ENCODE peak calls at places on chromosomes 16 and 17, in eight cellular contexts. B is upper lobe of left lung; I is left ventricle myocardium inferior; N is iPS DF 6.9; P is CD4-positive, alpha-beta memory T cell; C is psoas muscle; Q is heart left ventricle; K is mucosa of descending colon. X is an unnamed sample. For H3K4me1, the result is how much of the 10 kb centered on the place peaks cover.

GRCh38 chr17:50638851-50639767 is 4.4 kb downstream of the ABCC3 start:
- DNase-seq in B (peak), I (peak), N (no peak), P (no peak), C (peak), Q (peak), K (peak), X (peak)

GRCh38 chr17:15341966-15342365 is 569 bp upstream of the TEKT3 start:
- DNase-seq in B (no peak), I (no peak), N (no peak), P (no peak), C (no peak), Q (no peak), K (no peak), X (no peak)

GRCh38 chr17:60077672-60078519 is 825 bp downstream of the HEATR6 start:
- DNase-seq in B (peak), I (no peak), N (no peak), P (peak), C (no peak), Q (no peak), K (no peak), X (no peak)

GRCh38 chr17:9002610-9003354 is 18.5 kb upstream of the NTN1 start:
- DNase-seq in B (no peak), I (peak), N (no peak), P (no peak), C (no peak), Q (no peak), K (peak), X (peak)

GRCh38 chr16:75309899-75310430 is 58.5 kb upstream of the BCAR1 start:
- DNase-seq in B (no peak), I (no peak), N (no peak), P (no peak), C (no peak), Q (no peak), K (no peak), X (no peak)

GRCh38 chr16:28623172-28623711 is 13.4 kb upstream of the SULT1A1 start:
- DNase-seq in B (peak), I (peak), N (no peak), P (peak), C (peak), Q (peak), K (peak), X (peak)

GRCh38 chr17:19392303-19392702 is 5.3 kb upstream of the MFAP4 start:
- DNase-seq in B (no peak), I (no peak), N (no peak), P (no peak), C (no peak), Q (peak), K (no peak), X (peak)

GRCh38 chr17:61416540-61417363 is 17.1 kb downstream of the TBX2 start:
- DNase-seq in B (peak), I (peak), N (peak), P (no peak), C (peak), Q (peak), K (peak), X (peak)

GRCh38 chr17:83150369-83151055 is 71.1 kb downstream of the METRNL start:
- DNase-seq in B (no peak), I (no peak), N (no peak), P (no peak), C (no peak), Q (no peak), K (no peak), X (peak)

GRCh38 chr17:79131274-79131635 is 56.6 kb downstream of the ENGASE start:
- DNase-seq in B (no peak), I (no peak), N (no peak), P (no peak), C (no peak), Q (no peak), K (no peak), X (no peak)

GRCh38 chr17:41308918-41309359 is at the start of gene KRTAP16-1:
- DNase-seq in B (no peak), I (no peak), N (no peak), P (no peak), C (no peak), Q (no peak), K (peak), X (no peak)

GRCh38 chr17:83142619-83143018 is 63.2 kb downstream of the METRNL start:
- DNase-seq in B (no peak), I (no peak), N (no peak), P (no peak), C (no peak), Q (no peak), K (no peak), X (no peak)

GRCh38 chr16:89741342-89742014 is 20.1 kb downstream of the ZNF276 start:
- DNase-seq in B (no peak), I (no peak), N (no peak), P (no peak), C (no peak), Q (no peak), K (no peak), X (no peak)

GRCh38 chr16:23771027-23771426 is 16.2 kb downstream of the CHP2 start:
- DNase-seq in B (no peak), I (no peak), N (no peak), P (no peak), C (no peak), Q (no peak), K (no peak), X (no peak)

GRCh38 chr16:77344306-77344705 is 90.5 kb downstream of the ADAMTS18 start:
- DNase-seq in B (no peak), I (no peak), N (no peak), P (no peak), C (no peak), Q (no peak), K (no peak), X (no peak)

GRCh38 chr16:81470796-81471636 is 26.4 kb downstream of the CMIP start:
- DNase-seq in B (no peak), I (no peak), N (no peak), P (no peak), C (no peak), Q (no peak), K (no peak), X (no peak)

GRCh38 chr17:77592503-77592902 is 366.0 kb upstream of the TNRC6C start:
- DNase-seq in B (no peak), I (no peak), N (no peak), P (no peak), C (no peak), Q (no peak), K (no peak), X (no peak)

GRCh38 chr17:71486171-71486740 is 634.6 kb upstream of the SOX9 start:
- DNase-seq in B (no peak), I (no peak), N (no peak), P (no peak), C (no peak), Q (no peak), K (no peak), X (no peak)

GRCh38 chr17:80105762-80106161 is 4.4 kb downstream of the GAA start:
- DNase-seq in B (no peak), I (no peak), N (no peak), P (no peak), C (peak), Q (no peak), K (peak), X (no peak)

GRCh38 chr17:81057079-81057730 is 22.3 kb downstream of the BAIAP2 start:
- DNase-seq in B (peak), I (peak), N (no peak), P (no peak), C (peak), Q (peak), K (peak), X (no peak)

GRCh38 chr16:56207421-56207820 is 16.1 kb downstream of the GNAO1 start:
- DNase-seq in B (no peak), I (no peak), N (no peak), P (no peak), C (no peak), Q (no peak), K (no peak), X (no peak)

GRCh38 chr16:88279998-88280397 is 102.8 kb upstream of the ZNF469 start:
- DNase-seq in B (no peak), I (no peak), N (no peak), P (no peak), C (peak), Q (no peak), K (peak), X (no peak)

GRCh38 chr17:72110953-72111339 is 9.9 kb upstream of the SOX9 start:
- DNase-seq in B (no peak), I (no peak), N (no peak), P (no peak), C (no peak), Q (no peak), K (no peak), X (no peak)

GRCh38 chr16:7351572-7351971 is 18.9 kb downstream of the RBFOX1 start:
- DNase-seq in B (no peak), I (no peak), N (no peak), P (no peak), C (no peak), Q (no peak), K (no peak), X (no peak)

GRCh38 chr17:58337126-58337599 is 8.6 kb upstream of the TSPOAP1 start:
- DNase-seq in B (peak), I (no peak), N (no peak), P (peak), C (no peak), Q (no peak), K (peak), X (peak)

DNA sequence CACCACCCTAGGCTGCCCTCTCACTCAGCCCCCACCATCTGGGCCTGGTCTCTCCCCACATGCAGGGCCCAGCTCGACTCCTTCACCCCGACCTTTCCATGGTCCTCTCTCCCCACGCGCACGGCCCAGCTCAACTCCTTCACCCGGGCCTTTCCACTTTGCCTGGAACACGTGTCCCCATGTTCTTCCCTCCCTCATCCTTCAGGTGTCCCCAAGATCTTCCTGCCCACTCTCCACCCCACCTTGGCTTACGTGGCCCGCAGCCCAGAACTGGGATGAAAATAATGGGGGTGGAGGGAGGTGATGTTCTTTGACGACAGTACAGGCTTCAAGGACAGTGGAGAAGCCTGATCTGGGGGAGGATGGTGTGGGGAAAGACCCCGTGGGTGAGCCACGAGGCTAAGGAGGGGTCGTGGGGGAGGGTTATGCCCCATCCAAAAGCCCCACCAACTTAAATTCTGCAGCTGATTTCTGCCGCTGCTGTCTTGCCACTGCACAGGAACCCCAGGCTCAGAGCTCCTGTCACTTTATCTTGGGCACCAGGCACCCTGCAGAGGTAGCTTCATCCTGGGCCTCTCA is 9.9 kb upstream of the MEAK7 start:
- DNase-seq in B (no peak), I (no peak), N (no peak), P (no peak), C (peak), Q (no peak), K (peak), X (peak)
- H3K4me1 ChIP-seq in B (under half), I (under half), N (under half), P (half or more), C (under half), Q (under half), K (under half), X (under half)

DNA sequence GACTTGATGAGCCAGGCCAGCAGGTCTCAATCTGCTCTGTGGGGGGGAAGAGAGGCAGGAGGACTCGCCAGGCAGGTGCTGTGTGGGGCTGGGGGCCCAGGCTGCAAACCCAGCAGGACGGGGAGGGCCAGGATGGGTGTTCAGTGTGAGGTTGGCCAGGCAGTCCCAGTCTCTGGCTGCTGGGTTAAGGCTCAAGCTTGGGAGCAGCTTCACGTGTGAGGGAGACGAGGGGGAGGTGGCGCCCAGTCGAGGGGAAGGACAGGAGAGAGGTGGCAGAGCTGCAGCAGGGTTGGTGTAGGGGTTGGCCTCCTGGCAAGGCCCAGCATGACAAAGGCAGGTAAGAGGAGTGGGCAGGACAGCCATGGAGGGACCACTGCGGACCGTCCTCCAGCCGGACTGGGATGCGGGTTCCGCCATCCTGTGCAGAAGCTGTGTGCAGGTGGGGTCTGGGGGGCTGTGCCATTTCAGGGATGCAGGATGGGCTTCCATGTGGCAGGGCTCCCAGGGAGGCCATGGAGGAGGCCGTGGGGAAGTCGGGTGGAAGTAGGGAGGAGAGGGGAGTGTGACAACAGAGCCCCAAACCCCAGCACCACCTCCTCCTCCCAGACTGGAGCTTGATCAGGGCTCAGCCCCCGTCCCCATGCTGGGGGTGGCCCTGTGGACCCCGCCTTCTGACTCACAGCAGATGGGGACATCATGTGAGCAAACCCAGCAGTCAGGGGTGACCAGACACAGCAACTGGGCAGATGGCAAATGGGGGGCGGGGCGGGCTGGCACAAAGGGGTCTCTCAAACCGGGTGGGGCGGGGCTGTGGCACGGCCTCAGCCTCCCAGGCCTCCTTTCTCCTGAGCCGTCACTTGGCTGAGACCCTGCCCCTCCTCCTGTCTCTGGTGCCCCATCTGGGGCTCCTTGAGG is 2.8 kb downstream of the ADGRG1 start:
- DNase-seq in B (no peak), I (no peak), N (no peak), P (no peak), C (no peak), Q (no peak), K (no peak), X (no peak)
- H3K4me1 ChIP-seq in B (under half), I (half or more), N (under half), P (under half), C (under half), Q (half or more), K (under half), X (under half)

GRCh38 chr16:29809850-29810698 is 1.9 kb upstream of the PRRT2 start:
- DNase-seq in B (no peak), I (no peak), N (no peak), P (peak), C (peak), Q (no peak), K (peak), X (no peak)
- H3K4me1 ChIP-seq in B (half or more), I (half or more), N (under half), P (half or more), C (under half), Q (half or more), K (half or more), X (under half)

GRCh38 chr16:51159864-51160263 is 8.8 kb upstream of the SALL1 start:
- DNase-seq in B (no peak), I (no peak), N (no peak), P (no peak), C (no peak), Q (no peak), K (no peak), X (no peak)
- H3K4me1 ChIP-seq in B (under half), I (under half), N (under half), P (under half), C (under half), Q (under half), K (under half), X (under half)

GRCh38 chr17:75088902-75089417 is 1.2 kb downstream of the SLC16A5 start:
- DNase-seq in B (peak), I (no peak), N (no peak), P (no peak), C (peak), Q (peak), K (no peak), X (no peak)
- H3K4me1 ChIP-seq in B (half or more), I (under half), N (under half), P (under half), C (under half), Q (under half), K (half or more), X (under half)

DNA sequence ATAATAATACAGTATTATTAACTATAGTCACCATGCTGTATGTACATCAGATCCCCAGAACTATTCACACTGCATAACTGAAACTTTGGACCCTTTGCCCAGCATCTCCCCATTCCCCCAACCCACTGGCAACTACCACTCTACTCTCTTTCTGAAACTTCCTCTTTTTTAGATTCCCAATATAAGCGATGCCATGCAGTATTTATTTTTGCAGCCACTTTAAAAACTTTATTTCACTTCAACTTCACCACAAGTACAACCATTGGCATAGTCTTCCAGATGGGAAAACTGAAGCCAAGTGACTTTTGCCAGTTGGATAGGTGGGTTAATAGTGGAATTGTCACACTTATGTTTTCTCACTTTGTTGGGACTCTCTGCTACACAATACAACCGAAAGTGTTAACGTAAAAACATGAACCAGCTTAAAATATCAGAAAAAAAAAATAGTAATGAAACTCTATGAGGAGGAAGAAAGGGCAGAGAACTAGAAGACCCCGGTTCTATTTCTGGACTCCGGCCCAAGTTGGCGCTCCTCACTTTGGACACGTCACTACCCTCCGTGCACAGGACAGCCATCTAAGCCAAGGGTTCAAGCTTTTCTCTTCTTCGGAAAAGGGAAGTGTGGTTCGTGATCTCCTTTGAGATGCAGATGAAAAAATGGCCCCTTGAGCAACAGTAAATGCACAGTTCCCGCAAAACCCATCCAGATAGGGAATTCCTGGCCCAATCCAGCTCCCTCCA is 744 bp downstream of the SHCBP1 start:
- DNase-seq in B (no peak), I (no peak), N (no peak), P (no peak), C (no peak), Q (no peak), K (no peak), X (no peak)
- H3K4me1 ChIP-seq in B (under half), I (under half), N (under half), P (under half), C (under half), Q (under half), K (under half), X (under half)

GRCh38 chr17:38559880-38560230 is 45.9 kb downstream of the SRCIN1 start:
- DNase-seq in B (no peak), I (no peak), N (no peak), P (no peak), C (no peak), Q (no peak), K (no peak), X (no peak)

GRCh38 chr17:38559025-38559879 is 46.5 kb downstream of the SRCIN1 start:
- DNase-seq in B (peak), I (peak), N (peak), P (peak), C (peak), Q (peak), K (peak), X (peak)

GRCh38 chr17:38557395-38557794 is 48.4 kb downstream of the SRCIN1 start:
- DNase-seq in B (no peak), I (no peak), N (no peak), P (no peak), C (no peak), Q (no peak), K (no peak), X (no peak)

GRCh38 chr17:38557836-38558750 is 47.7 kb downstream of the SRCIN1 start:
- DNase-seq in B (peak), I (peak), N (peak), P (peak), C (peak), Q (peak), K (peak), X (peak)

DNA sequence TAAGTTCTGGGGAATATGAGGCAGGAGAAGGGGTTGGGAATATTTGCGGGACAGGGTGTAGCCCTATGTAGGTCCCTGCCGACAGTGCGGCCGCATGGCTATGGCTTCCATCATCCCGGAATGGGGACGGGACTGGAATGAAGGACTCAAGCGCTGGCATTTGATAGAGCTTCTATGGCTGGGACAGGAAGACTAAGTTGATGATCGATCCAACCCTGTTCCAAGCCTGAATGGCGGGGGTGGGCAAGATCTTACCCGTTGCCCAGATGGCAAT is 47.1 kb downstream of the SRCIN1 start:
- DNase-seq in B (no peak), I (no peak), N (no peak), P (no peak), C (no peak), Q (no peak), K (no peak), X (no peak)
- H3K4me1 ChIP-seq in B (under half), I (under half), N (under half), P (under half), C (under half), Q (under half), K (under half), X (under half)

GRCh38 chr17:33381201-33381600 is 88.1 kb upstream of the ASIC2 start:
- DNase-seq in B (no peak), I (no peak), N (no peak), P (no peak), C (no peak), Q (no peak), K (no peak), X (no peak)
- H3K4me1 ChIP-seq in B (under half), I (under half), N (under half), P (under half), C (under half), Q (under half), K (under half), X (under half)